ENCODE peak calls at places on chromosomes 12 and 14, in six cellular contexts. T is neural progenitor cell; J is lower lobe of right lung; B is CD8-positive, alpha-beta T cell; C is astrocyte; W is mesothelial cell of epicardium. A is an unnamed sample.

GRCh38 chr14:70886421-70887206 is 20.6 kb upstream of the PCNX1 start:
- DNase-seq in W (no peak), C (no peak), J (no peak), T (no peak), B (peak; percentile 35), A (no peak)

GRCh38 chr14:61860294-61860918 is 98.2 kb downstream of the SNAPC1 start:
- DNase-seq in J (no peak), B (peak; percentile 44), T (peak; percentile 61), W (peak; percentile 42), C (peak; percentile 14), A (peak; percentile 79)

GRCh38 chr14:24367506-24368214 is at the start of gene NFATC4:
- DNase-seq in W (peak; percentile 76), C (peak; percentile 88), J (peak; percentile 63), T (peak; percentile 87), B (no peak), A (peak; percentile 69)

GRCh38 chr14:95620659-95621059 is 65.6 kb upstream of the TCL1B start:
- DNase-seq in T (no peak), B (no peak), J (no peak), C (no peak), W (no peak), A (no peak)

GRCh38 chr12:92070864-92071445 is 74.7 kb downstream of the BTG1 start:
- DNase-seq in C (no peak), B (no peak), W (no peak), J (no peak), T (no peak), A (no peak)

GRCh38 chr14:75292016-75292646 is 13.5 kb downstream of the FOS start:
- DNase-seq in T (no peak), B (no peak), J (no peak), C (no peak), W (no peak), A (no peak)

GRCh38 chr12:69688021-69688420 is 11.1 kb downstream of the BEST3 start:
- DNase-seq in J (no peak), B (no peak), T (peak; percentile 17), W (no peak), C (peak; percentile 38), A (no peak)

GRCh38 chr12:62715086-62715786 is 219.7 kb downstream of the PPM1H start:
- DNase-seq in C (no peak), J (no peak), W (no peak), T (peak; percentile 61), B (no peak), A (no peak)

GRCh38 chr12:45613306-45613705 is 116.2 kb upstream of the ARID2 start:
- DNase-seq in W (no peak), C (peak; percentile 43), J (no peak), B (no peak), T (no peak), A (no peak)

GRCh38 chr12:49108958-49109404 is 1.7 kb downstream of the LMBR1L start:
- DNase-seq in C (no peak), W (no peak), J (peak; percentile 64), B (no peak), T (no peak), A (no peak)

GRCh38 chr12:96401061-96401871 is 1.0 kb upstream of the CDK17 start:
- DNase-seq in T (peak; percentile 4), W (no peak), B (peak; percentile 33), J (no peak), C (peak; percentile 77), A (no peak)

GRCh38 chr12:32493282-32493681 is 93.9 kb downstream of the FGD4 start:
- DNase-seq in J (no peak), W (no peak), T (peak; percentile 66), C (no peak), B (no peak), A (no peak)

GRCh38 chr14:89503458-89503996 is 86.5 kb upstream of the FOXN3 start:
- DNase-seq in C (no peak), J (no peak), B (no peak), W (no peak), T (no peak), A (no peak)
- TF ChIP-seq CTCF in C (no peak), J (no peak), B (no peak), W (no peak), T (no peak), A (no peak)

GRCh38 chr12:15532364-15532977 is 210.2 kb downstream of the PTPRO start:
- DNase-seq in W (no peak), T (peak; percentile 72), B (peak; percentile 36), C (peak; percentile 53), J (no peak), A (no peak)
- TF ChIP-seq CTCF in W (no peak), T (peak; percentile 74), B (peak; percentile 70), C (peak; percentile 66), J (peak; percentile 45), A (peak; percentile 39)

DNA sequence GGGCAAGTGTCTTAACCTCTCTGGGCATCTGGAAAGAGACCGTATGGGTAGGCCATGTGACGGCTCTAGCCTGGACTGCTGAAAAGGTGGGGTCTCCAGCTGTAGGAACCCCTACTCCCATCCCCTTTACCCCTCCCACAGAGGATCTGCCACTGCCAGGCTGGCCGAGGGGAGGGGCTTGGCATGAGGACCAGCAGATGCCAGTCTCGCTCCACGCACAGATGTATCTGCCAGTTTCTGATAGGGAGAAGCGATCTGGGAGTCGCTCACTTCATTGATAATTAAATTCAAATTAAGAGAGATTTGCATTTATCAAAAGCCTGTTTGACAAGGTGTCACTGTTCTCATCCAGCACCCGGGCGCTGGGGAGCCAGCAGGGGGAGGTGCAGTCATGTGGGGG is 217.6 kb upstream of the MYL2 start:
- DNase-seq in J (no peak), W (no peak), B (no peak), T (no peak), C (no peak), A (no peak)
- TF ChIP-seq CTCF in J (no peak), W (no peak), B (no peak), T (no peak), C (no peak), A (no peak)

GRCh38 chr12:29148065-29148957 is 767 bp upstream of the FAR2 start:
- DNase-seq in T (peak; percentile 13), J (peak; percentile 60), W (no peak), B (no peak), C (no peak), A (peak; percentile 32)
- TF ChIP-seq CTCF in T (peak; percentile 14), J (no peak), W (no peak), B (no peak), C (no peak), A (no peak)

DNA sequence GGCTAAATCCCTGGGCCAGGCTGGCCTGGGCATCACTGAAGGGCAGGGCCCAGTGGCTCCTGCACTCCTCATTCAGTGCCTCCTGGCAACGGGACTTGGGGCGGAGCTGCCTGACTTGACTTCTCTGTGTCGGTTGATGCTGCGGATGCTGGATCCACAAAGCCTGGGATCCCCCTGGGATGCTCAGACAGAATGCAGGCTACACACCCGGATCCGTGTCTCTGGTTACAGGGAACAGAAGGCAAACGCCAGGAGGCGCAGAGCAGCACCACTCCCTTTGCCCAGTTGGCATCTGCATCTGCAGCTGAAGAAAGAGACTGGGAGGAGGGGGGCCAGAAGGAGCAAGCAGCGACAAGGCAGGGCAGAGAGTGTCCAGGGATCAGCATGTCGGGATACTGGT is 154.5 kb upstream of the FKBP4 start:
- DNase-seq in C (no peak), J (no peak), B (no peak), W (no peak), T (no peak), A (no peak)
- TF ChIP-seq CTCF in C (no peak), J (no peak), B (no peak), W (no peak), T (no peak), A (no peak)